ENCODE peak calls at places on chromosomes 13 and 19, in five cellular contexts. One of them, this sample, is unnamed.

GRCh38 chr13:67880916-67881315 is 650.8 kb upstream of the PCDH9 start:
- DNase-seq in GM12878: no peak
- DNase-seq in H1: no peak
- DNase-seq in HepG2: no peak
- DNase-seq in K562: no peak
- DNase-seq in this sample: no peak

GRCh38 chr19:42250666-42251531 is 4.0 kb downstream of the ERF start:
- DNase-seq in GM12878: no peak
- DNase-seq in H1: no peak
- DNase-seq in HepG2: no peak
- DNase-seq in K562: no peak
- DNase-seq in this sample: no peak

GRCh38 chr13:105627270-105627669 is 908.2 kb downstream of the EFNB2 start:
- DNase-seq in GM12878: no peak
- DNase-seq in H1: no peak
- DNase-seq in HepG2: no peak
- DNase-seq in K562: no peak
- DNase-seq in this sample: no peak

GRCh38 chr19:42401365-42402303 is 11.5 kb upstream of the CNFN start:
- DNase-seq in GM12878: no peak
- DNase-seq in H1: peak; percentile 78
- DNase-seq in HepG2: peak; percentile 49
- DNase-seq in K562: peak; percentile 85
- DNase-seq in this sample: peak; percentile 96

GRCh38 chr19:3514930-3515329 is 8.8 kb downstream of the FZR1 start:
- DNase-seq in GM12878: no peak
- DNase-seq in H1: no peak
- DNase-seq in HepG2: no peak
- DNase-seq in K562: no peak
- DNase-seq in this sample: no peak

GRCh38 chr19:47786566-47786965 is 8.1 kb downstream of the SELENOW start:
- DNase-seq in GM12878: no peak
- DNase-seq in H1: no peak
- DNase-seq in HepG2: no peak
- DNase-seq in K562: no peak
- DNase-seq in this sample: no peak

GRCh38 chr13:84616864-84617263 is 734.6 kb upstream of the SLITRK1 start:
- DNase-seq in GM12878: no peak
- DNase-seq in H1: no peak
- DNase-seq in HepG2: no peak
- DNase-seq in K562: no peak
- DNase-seq in this sample: no peak

GRCh38 chr13:50693755-50694154 is 149.7 kb downstream of the DLEU7 start:
- DNase-seq in GM12878: no peak
- DNase-seq in H1: no peak
- DNase-seq in HepG2: no peak
- DNase-seq in K562: no peak
- DNase-seq in this sample: no peak

GRCh38 chr13:65926750-65927171 is 1303.4 kb downstream of the PCDH9 start:
- DNase-seq in GM12878: no peak
- DNase-seq in H1: peak; percentile 29
- DNase-seq in HepG2: peak; percentile 2
- DNase-seq in K562: peak; percentile 3
- DNase-seq in this sample: peak; percentile 12

GRCh38 chr19:3387645-3388589 is 21.5 kb downstream of the NFIC start:
- DNase-seq in GM12878: no peak
- DNase-seq in H1: no peak
- DNase-seq in HepG2: no peak
- DNase-seq in K562: no peak
- DNase-seq in this sample: peak; percentile 68

GRCh38 chr13:113421673-113422270 is 31.5 kb downstream of the ADPRHL1 start:
- DNase-seq in GM12878: no peak
- DNase-seq in H1: no peak
- DNase-seq in HepG2: no peak
- DNase-seq in K562: no peak
- DNase-seq in this sample: no peak

GRCh38 chr13:51325837-51326236 is 13.7 kb upstream of the SERPINE3 start:
- DNase-seq in GM12878: no peak
- DNase-seq in H1: no peak
- DNase-seq in HepG2: no peak
- DNase-seq in K562: no peak
- DNase-seq in this sample: no peak

GRCh38 chr13:62837895-62838294 is 1422.2 kb upstream of the PCDH20 start:
- DNase-seq in GM12878: no peak
- DNase-seq in H1: no peak
- DNase-seq in HepG2: no peak
- DNase-seq in K562: no peak
- DNase-seq in this sample: no peak

GRCh38 chr13:108332791-108333190 is 63.3 kb downstream of the TNFSF13B start:
- DNase-seq in GM12878: no peak
- DNase-seq in H1: no peak
- DNase-seq in HepG2: no peak
- DNase-seq in K562: no peak
- DNase-seq in this sample: no peak

GRCh38 chr13:21478881-21479808 is 20.0 kb upstream of the ZDHHC20 start:
- DNase-seq in GM12878: no peak
- DNase-seq in H1: no peak
- DNase-seq in HepG2: peak; percentile 72
- DNase-seq in K562: peak; percentile 17
- DNase-seq in this sample: peak; percentile 71

GRCh38 chr13:26324294-26324693 is 70.4 kb downstream of the CDK8 start:
- DNase-seq in GM12878: no peak
- DNase-seq in H1: no peak
- DNase-seq in HepG2: no peak
- DNase-seq in K562: no peak
- DNase-seq in this sample: no peak

GRCh38 chr13:93307166-93307565 is 80.6 kb downstream of the GPC6 start:
- DNase-seq in GM12878: no peak
- DNase-seq in H1: no peak
- DNase-seq in HepG2: no peak
- DNase-seq in K562: no peak
- DNase-seq in this sample: no peak

GRCh38 chr13:113623491-113624234 is 34.3 kb downstream of the ATP4B start:
- DNase-seq in GM12878: no peak
- DNase-seq in H1: no peak
- DNase-seq in HepG2: no peak
- DNase-seq in K562: no peak
- DNase-seq in this sample: no peak

GRCh38 chr13:52786747-52787146 is 47.1 kb upstream of the CNMD start:
- DNase-seq in GM12878: no peak
- DNase-seq in H1: no peak
- DNase-seq in HepG2: no peak
- DNase-seq in K562: no peak
- DNase-seq in this sample: no peak

GRCh38 chr13:24050796-24051715 is 109.5 kb upstream of the SPATA13 start:
- DNase-seq in GM12878: no peak
- DNase-seq in H1: no peak
- DNase-seq in HepG2: no peak
- DNase-seq in K562: no peak
- DNase-seq in this sample: no peak

GRCh38 chr13:64633948-64634347 is 2596.2 kb downstream of the PCDH9 start:
- DNase-seq in GM12878: no peak
- DNase-seq in H1: no peak
- DNase-seq in HepG2: no peak
- DNase-seq in K562: no peak
- DNase-seq in this sample: no peak

GRCh38 chr13:50708461-50708860 is 135.0 kb downstream of the DLEU7 start:
- DNase-seq in GM12878: no peak
- DNase-seq in H1: no peak
- DNase-seq in HepG2: no peak
- DNase-seq in K562: no peak
- DNase-seq in this sample: no peak

GRCh38 chr13:44165172-44165894 is 208.3 kb upstream of the SERP2 start:
- DNase-seq in GM12878: no peak
- DNase-seq in H1: no peak
- DNase-seq in HepG2: no peak
- DNase-seq in K562: no peak
- DNase-seq in this sample: no peak

GRCh38 chr13:26529441-26529840 is 28.0 kb upstream of the WASF3 start:
- DNase-seq in GM12878: no peak
- DNase-seq in H1: peak; percentile 43
- DNase-seq in HepG2: peak; percentile 15
- DNase-seq in K562: peak; percentile 18
- DNase-seq in this sample: no peak

GRCh38 chr13:80141114-80141849 is 199.6 kb downstream of the SPRY2 start:
- DNase-seq in GM12878: no peak
- DNase-seq in H1: no peak
- DNase-seq in HepG2: no peak
- DNase-seq in K562: no peak
- DNase-seq in this sample: no peak

GRCh38 chr19:10113964-10114650 is 2.6 kb downstream of the P2RY11 start:
- DNase-seq in GM12878: no peak
- DNase-seq in H1: no peak
- DNase-seq in HepG2: no peak
- DNase-seq in K562: no peak
- DNase-seq in this sample: no peak

GRCh38 chr19:8391274-8392016 is 1.3 kb downstream of the RAB11B start:
- DNase-seq in GM12878: no peak
- DNase-seq in H1: no peak
- DNase-seq in HepG2: no peak
- DNase-seq in K562: no peak
- DNase-seq in this sample: no peak

GRCh38 chr19:49555600-49556411 is 24.6 kb downstream of the NOSIP start:
- DNase-seq in GM12878: no peak
- DNase-seq in H1: peak; percentile 88
- DNase-seq in HepG2: no peak
- DNase-seq in K562: peak; percentile 94
- DNase-seq in this sample: peak; percentile 76

DNA sequence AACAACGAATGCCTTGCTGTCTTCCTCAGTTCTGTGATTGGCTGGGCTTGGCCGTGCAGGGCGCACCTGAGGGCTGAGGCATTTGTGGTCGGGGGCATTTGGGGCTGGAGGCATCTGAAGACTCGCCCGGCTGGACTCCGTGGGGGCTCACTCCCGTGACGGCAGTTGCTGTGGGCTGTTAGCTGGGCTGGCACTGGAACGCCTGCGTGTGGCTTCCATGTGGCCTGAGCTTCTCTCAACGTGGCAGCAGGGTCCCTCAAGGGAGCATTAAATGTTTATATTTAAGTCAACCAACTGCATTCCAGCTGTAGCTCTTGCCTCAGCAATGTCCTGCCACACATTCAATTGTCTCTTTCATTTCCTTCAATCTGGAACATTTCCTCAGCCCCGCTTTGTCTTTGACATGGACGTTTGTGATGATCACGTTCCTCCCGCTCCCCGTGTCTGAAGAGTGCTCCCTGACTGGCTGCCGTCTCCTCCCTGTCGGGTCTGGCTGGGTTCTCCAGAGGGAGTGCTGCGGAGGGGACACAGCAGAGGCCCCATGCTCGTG is 21.0 kb downstream of the CCDC8 start:
- DNase-seq in GM12878: no peak
- DNase-seq in H1: no peak
- DNase-seq in HepG2: no peak
- DNase-seq in K562: no peak
- DNase-seq in this sample: no peak
- TF ChIP-seq KDM1A in GM12878: no peak
- TF ChIP-seq KDM1A in H1: no peak
- TF ChIP-seq KDM1A in HepG2: no peak
- TF ChIP-seq KDM1A in K562: no peak
- TF ChIP-seq KDM1A in this sample: no peak

GRCh38 chr19:19741184-19741583 is 8.3 kb upstream of the ZNF14 start:
- DNase-seq in GM12878: no peak
- DNase-seq in H1: no peak
- DNase-seq in HepG2: no peak
- DNase-seq in K562: peak; percentile 8
- DNase-seq in this sample: no peak

GRCh38 chr19:19744641-19745040 is 11.7 kb upstream of the ZNF14 start:
- DNase-seq in GM12878: no peak
- DNase-seq in H1: no peak
- DNase-seq in HepG2: no peak
- DNase-seq in K562: peak; percentile 4
- DNase-seq in this sample: no peak

GRCh38 chr19:19740755-19741154 is 7.8 kb upstream of the ZNF14 start:
- DNase-seq in GM12878: no peak
- DNase-seq in H1: no peak
- DNase-seq in HepG2: no peak
- DNase-seq in K562: no peak
- DNase-seq in this sample: no peak

GRCh38 chr19:19743176-19743575 is 10.3 kb upstream of the ZNF14 start:
- DNase-seq in GM12878: no peak
- DNase-seq in H1: no peak
- DNase-seq in HepG2: no peak
- DNase-seq in K562: no peak
- DNase-seq in this sample: no peak

DNA sequence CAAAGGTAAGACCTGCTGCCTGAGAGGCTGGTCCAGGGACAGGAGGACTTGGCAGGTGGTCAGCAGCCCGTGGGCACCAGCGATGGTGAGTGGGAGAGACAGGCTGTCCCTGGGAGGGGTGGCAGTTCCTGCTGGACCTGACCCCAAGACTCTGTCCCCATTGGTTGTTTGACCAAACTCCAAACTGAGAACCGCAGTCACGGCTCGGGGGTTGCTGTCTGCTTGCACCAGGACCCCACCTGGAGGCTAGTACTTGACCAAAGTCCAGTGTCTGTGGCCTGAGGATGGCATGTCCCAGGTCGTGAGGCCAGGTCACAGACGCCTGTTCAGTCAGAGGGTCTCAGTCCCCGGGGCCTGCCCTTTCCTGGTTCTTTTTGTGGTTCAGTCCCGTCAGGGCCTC is 9.9 kb upstream of the ZNF14 start:
- DNase-seq in GM12878: no peak
- DNase-seq in H1: no peak
- DNase-seq in HepG2: no peak
- DNase-seq in K562: peak; percentile 2
- DNase-seq in this sample: no peak
- TF ChIP-seq KDM1A in GM12878: no peak
- TF ChIP-seq KDM1A in H1: no peak
- TF ChIP-seq KDM1A in HepG2: no peak
- TF ChIP-seq KDM1A in K562: no peak
- TF ChIP-seq KDM1A in this sample: no peak

GRCh38 chr13:29520671-29521070 is 74.8 kb downstream of the SLC7A1 start:
- DNase-seq in GM12878: no peak
- DNase-seq in H1: no peak
- DNase-seq in HepG2: no peak
- DNase-seq in K562: no peak
- DNase-seq in this sample: no peak
- TF ChIP-seq KDM1A in GM12878: no peak
- TF ChIP-seq KDM1A in H1: no peak
- TF ChIP-seq KDM1A in HepG2: no peak
- TF ChIP-seq KDM1A in K562: no peak
- TF ChIP-seq KDM1A in this sample: no peak

GRCh38 chr19:22545751-22546150 is 88.4 kb upstream of the ZNF492 start:
- DNase-seq in GM12878: no peak
- DNase-seq in H1: no peak
- DNase-seq in HepG2: peak; percentile 3
- DNase-seq in K562: peak; percentile 68
- DNase-seq in this sample: peak; percentile 15
- TF ChIP-seq KDM1A in GM12878: no peak
- TF ChIP-seq KDM1A in H1: no peak
- TF ChIP-seq KDM1A in HepG2: no peak
- TF ChIP-seq KDM1A in K562: no peak
- TF ChIP-seq KDM1A in this sample: no peak

GRCh38 chr19:54271106-54271505 is 9.8 kb downstream of the LILRB2 start:
- DNase-seq in GM12878: no peak
- DNase-seq in H1: no peak
- DNase-seq in HepG2: no peak
- DNase-seq in K562: no peak
- DNase-seq in this sample: no peak
- TF ChIP-seq KDM1A in GM12878: no peak
- TF ChIP-seq KDM1A in H1: no peak
- TF ChIP-seq KDM1A in HepG2: no peak
- TF ChIP-seq KDM1A in K562: no peak
- TF ChIP-seq KDM1A in this sample: no peak